ENCODE peak calls at places on chromosomes 13 and 19, in six cellular contexts. One of them, this sample, is unnamed.

GRCh38 chr13:112248909-112249592 is 127.1 kb upstream of the SPACA7 start:
- DNase-seq in GM04504: no peak
- DNase-seq in T-helper 1 cell: no peak
- DNase-seq in brain microvascular endothelial cell: no peak
- DNase-seq in hypothalamus: no peak
- DNase-seq in NCI-H1092 treated with DMSO at 0.1 percent for 48 hours: peak; percentile 93
- DNase-seq in this sample: no peak

GRCh38 chr19:40959338-40959737 is 31.7 kb upstream of the CYP2B6 start:
- DNase-seq in brain microvascular endothelial cell: no peak
- DNase-seq in NCI-H1092 treated with DMSO at 0.1 percent for 48 hours: no peak
- DNase-seq in T-helper 1 cell: no peak
- DNase-seq in GM04504: no peak
- DNase-seq in hypothalamus: no peak
- DNase-seq in this sample: no peak

GRCh38 chr13:33799950-33800592 is 17.9 kb upstream of the RFC3 start:
- DNase-seq in brain microvascular endothelial cell: peak; percentile 4
- DNase-seq in hypothalamus: no peak
- DNase-seq in NCI-H1092 treated with DMSO at 0.1 percent for 48 hours: peak; percentile 12
- DNase-seq in GM04504: no peak
- DNase-seq in T-helper 1 cell: no peak
- DNase-seq in this sample: peak; percentile 59

GRCh38 chr19:48568345-48568886 is 16.4 kb downstream of the SULT2B1 start:
- DNase-seq in brain microvascular endothelial cell: peak; percentile 70
- DNase-seq in T-helper 1 cell: no peak
- DNase-seq in NCI-H1092 treated with DMSO at 0.1 percent for 48 hours: no peak
- DNase-seq in GM04504: peak; percentile 81
- DNase-seq in hypothalamus: peak; percentile 77
- DNase-seq in this sample: peak; percentile 91

GRCh38 chr19:54518844-54519243 is 16.2 kb downstream of the LAIR2 start:
- DNase-seq in hypothalamus: no peak
- DNase-seq in brain microvascular endothelial cell: no peak
- DNase-seq in NCI-H1092 treated with DMSO at 0.1 percent for 48 hours: no peak
- DNase-seq in GM04504: no peak
- DNase-seq in T-helper 1 cell: no peak
- DNase-seq in this sample: no peak

GRCh38 chr13:29707876-29708543 is 112.5 kb upstream of the SLC7A1 start:
- DNase-seq in GM04504: no peak
- DNase-seq in NCI-H1092 treated with DMSO at 0.1 percent for 48 hours: no peak
- DNase-seq in T-helper 1 cell: no peak
- DNase-seq in brain microvascular endothelial cell: peak; percentile 45
- DNase-seq in hypothalamus: no peak
- DNase-seq in this sample: peak; percentile 60

GRCh38 chr13:44434441-44435141 is 61.0 kb downstream of the SERP2 start:
- DNase-seq in hypothalamus: peak; percentile 56
- DNase-seq in GM04504: no peak
- DNase-seq in NCI-H1092 treated with DMSO at 0.1 percent for 48 hours: no peak
- DNase-seq in brain microvascular endothelial cell: no peak
- DNase-seq in T-helper 1 cell: no peak
- DNase-seq in this sample: no peak

GRCh38 chr19:48868196-48868886 is at the start of gene PLEKHA4:
- DNase-seq in GM04504: no peak
- DNase-seq in NCI-H1092 treated with DMSO at 0.1 percent for 48 hours: no peak
- DNase-seq in T-helper 1 cell: no peak
- DNase-seq in hypothalamus: peak; percentile 9
- DNase-seq in brain microvascular endothelial cell: no peak
- DNase-seq in this sample: peak; percentile 61

GRCh38 chr19:33052352-33052972 is 12.2 kb downstream of the RHPN2 start:
- DNase-seq in hypothalamus: peak; percentile 10
- DNase-seq in NCI-H1092 treated with DMSO at 0.1 percent for 48 hours: no peak
- DNase-seq in GM04504: no peak
- DNase-seq in T-helper 1 cell: no peak
- DNase-seq in brain microvascular endothelial cell: no peak
- DNase-seq in this sample: peak; percentile 45

GRCh38 chr19:17479325-17479791 is 9.0 kb downstream of the SLC27A1 start:
- DNase-seq in brain microvascular endothelial cell: peak; percentile 81
- DNase-seq in hypothalamus: peak; percentile 12
- DNase-seq in NCI-H1092 treated with DMSO at 0.1 percent for 48 hours: no peak
- DNase-seq in GM04504: peak; percentile 55
- DNase-seq in T-helper 1 cell: no peak
- DNase-seq in this sample: peak; percentile 64

GRCh38 chr13:91576590-91576989 is 178.2 kb downstream of the GPC5 start:
- DNase-seq in T-helper 1 cell: no peak
- DNase-seq in NCI-H1092 treated with DMSO at 0.1 percent for 48 hours: no peak
- DNase-seq in hypothalamus: no peak
- DNase-seq in brain microvascular endothelial cell: no peak
- DNase-seq in GM04504: no peak
- DNase-seq in this sample: no peak

GRCh38 chr19:40803857-40804782 is 5.1 kb downstream of the EGLN2 start:
- DNase-seq in GM04504: no peak
- DNase-seq in brain microvascular endothelial cell: no peak
- DNase-seq in T-helper 1 cell: peak; percentile 55
- DNase-seq in NCI-H1092 treated with DMSO at 0.1 percent for 48 hours: no peak
- DNase-seq in hypothalamus: no peak
- DNase-seq in this sample: no peak